ENCODE peak calls at places on chromosomes 4 and X, in six cellular contexts. L is spleen; C is heart right ventricle; P is CD8-positive, alpha-beta memory T cell; D is hepatocyte; H is neuronal stem cell. Q is an unnamed sample.

GRCh38 chr4:141501931-141502330 is 134.5 kb upstream of the IL15 start:
- DNase-seq in P (no peak), C (no peak), H (no peak), D (no peak), L (no peak), Q (no peak)

GRCh38 chrX:108447303-108447702 is 7.7 kb downstream of the COL4A5 start:
- DNase-seq in H (no peak), P (no peak), D (no peak), L (no peak), C (no peak), Q (no peak)

GRCh38 chr4:54152846-54153600 is 53.1 kb downstream of the GSX2 start:
- DNase-seq in C (no peak), H (no peak), L (no peak), D (no peak), P (no peak), Q (no peak)

GRCh38 chrX:46330981-46331380 is 214.2 kb downstream of the ZNF674 start:
- DNase-seq in C (no peak), H (no peak), P (no peak), L (no peak), D (no peak), Q (no peak)

GRCh38 chr4:123564758-123565346 is 168.3 kb downstream of the SPRY1 start:
- DNase-seq in D (peak; percentile 83), P (peak; percentile 3), H (peak; percentile 27), C (peak; percentile 69), L (no peak), Q (peak; percentile 41)

GRCh38 chrX:40542972-40543371 is 37.8 kb upstream of the ATP6AP2 start:
- DNase-seq in D (no peak), C (no peak), P (no peak), H (no peak), L (no peak), Q (no peak)

GRCh38 chrX:50697691-50698090 is 116.3 kb downstream of the SHROOM4 start:
- DNase-seq in D (peak; percentile 44), L (no peak), C (no peak), P (no peak), H (no peak), Q (no peak)

GRCh38 chr4:74428278-74428677 is 16.7 kb upstream of the AREG start:
- DNase-seq in C (no peak), P (no peak), D (no peak), H (no peak), L (no peak), Q (no peak)

GRCh38 chr4:98027827-98028226 is 115.4 kb downstream of the STPG2 start:
- DNase-seq in P (no peak), C (no peak), L (no peak), D (peak; percentile 29), H (no peak), Q (no peak)

GRCh38 chr4:185867770-185868169 is 55.8 kb upstream of the SORBS2 start:
- DNase-seq in H (no peak), L (no peak), P (no peak), C (no peak), D (no peak), Q (no peak)

GRCh38 chrX:118724775-118725174 is 2.6 kb upstream of the IL13RA1 start:
- DNase-seq in C (no peak), H (no peak), L (no peak), P (no peak), D (no peak), Q (no peak)

GRCh38 chrX:118727686-118728339 is 407 bp downstream of the IL13RA1 start:
- DNase-seq in D (peak; percentile 64), C (peak; percentile 41), P (no peak), H (no peak), L (peak; percentile 83), Q (peak; percentile 86)

GRCh38 chrX:118730500-118731247 is 3.3 kb downstream of the IL13RA1 start:
- DNase-seq in H (no peak), D (no peak), P (no peak), L (no peak), C (no peak), Q (no peak)

GRCh38 chrX:118726887-118727685 is at the start of gene IL13RA1:
- DNase-seq in L (peak; percentile 89), P (no peak), H (peak; percentile 82), D (peak; percentile 93), C (peak; percentile 68), Q (peak; percentile 81)

GRCh38 chrX:118729043-118729652 is 1.7 kb downstream of the IL13RA1 start:
- DNase-seq in C (no peak), P (no peak), H (no peak), L (no peak), D (no peak), Q (no peak)
- H3K4me1 ChIP-seq in C (no peaks in the 10 kb centered on the region), P (peaks cover 4% of the 10 kb centered on the region), H (no peaks in the 10 kb centered on the region), L (no peaks in the 10 kb centered on the region), D (peaks cover 10% of the 10 kb centered on the region), Q (peaks cover 2% of the 10 kb centered on the region)

GRCh38 chr4:128428397-128428796 is 140.8 kb upstream of the PGRMC2 start:
- DNase-seq in C (no peak), P (no peak), L (no peak), D (no peak), H (no peak), Q (no peak)
- H3K4me3 ChIP-seq in C (peak overlapping the region; percentile 45), P (no peak overlapping the region), L (no peak overlapping the region), D (no peak overlapping the region), H (no peak overlapping the region), Q (no peak overlapping the region)

DNA sequence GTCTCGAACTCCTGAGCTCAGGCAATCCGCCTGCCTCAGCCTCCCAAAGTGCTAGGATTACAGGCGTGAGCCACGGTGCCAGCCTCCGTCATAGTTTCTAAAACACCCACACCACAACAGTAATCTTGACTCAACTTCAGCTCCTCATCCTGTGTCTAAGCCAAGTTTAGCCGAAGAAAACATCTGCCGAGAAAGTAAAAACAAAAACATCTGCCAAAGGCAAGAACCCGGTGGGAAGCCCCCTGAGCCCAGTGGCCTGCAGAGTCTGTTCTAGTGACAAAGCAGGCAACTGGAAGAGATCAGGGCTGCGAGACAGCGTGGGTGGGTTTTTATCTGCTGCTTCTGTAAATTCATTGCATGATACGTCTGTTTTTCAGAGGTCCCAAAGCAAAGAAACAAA is 26.6 kb upstream of the CD99 start:
- DNase-seq in L (no peak), P (no peak), C (peak; percentile 69), D (peak; percentile 56), H (no peak), Q (peak; percentile 43)
- H3K27ac ChIP-seq in L (no peak overlapping the region), P (no peak overlapping the region), C (no peak overlapping the region), D (peak overlapping the region; percentile 81), H (no peak overlapping the region), Q (no peak overlapping the region)

GRCh38 chr4:42643685-42644084 is 13.2 kb downstream of the ATP8A1 start:
- DNase-seq in C (no peak), L (no peak), H (no peak), P (no peak), D (no peak), Q (no peak)

GRCh38 chr4:42649870-42650269 is 7.0 kb downstream of the ATP8A1 start:
- DNase-seq in P (no peak), C (no peak), H (no peak), D (no peak), L (no peak), Q (no peak)

GRCh38 chr4:42644897-42645296 is 12.0 kb downstream of the ATP8A1 start:
- DNase-seq in H (no peak), P (no peak), D (no peak), C (no peak), L (no peak), Q (no peak)

GRCh38 chr4:42646999-42647541 is 9.8 kb downstream of the ATP8A1 start:
- DNase-seq in L (no peak), C (no peak), H (no peak), P (no peak), D (no peak), Q (no peak)

DNA sequence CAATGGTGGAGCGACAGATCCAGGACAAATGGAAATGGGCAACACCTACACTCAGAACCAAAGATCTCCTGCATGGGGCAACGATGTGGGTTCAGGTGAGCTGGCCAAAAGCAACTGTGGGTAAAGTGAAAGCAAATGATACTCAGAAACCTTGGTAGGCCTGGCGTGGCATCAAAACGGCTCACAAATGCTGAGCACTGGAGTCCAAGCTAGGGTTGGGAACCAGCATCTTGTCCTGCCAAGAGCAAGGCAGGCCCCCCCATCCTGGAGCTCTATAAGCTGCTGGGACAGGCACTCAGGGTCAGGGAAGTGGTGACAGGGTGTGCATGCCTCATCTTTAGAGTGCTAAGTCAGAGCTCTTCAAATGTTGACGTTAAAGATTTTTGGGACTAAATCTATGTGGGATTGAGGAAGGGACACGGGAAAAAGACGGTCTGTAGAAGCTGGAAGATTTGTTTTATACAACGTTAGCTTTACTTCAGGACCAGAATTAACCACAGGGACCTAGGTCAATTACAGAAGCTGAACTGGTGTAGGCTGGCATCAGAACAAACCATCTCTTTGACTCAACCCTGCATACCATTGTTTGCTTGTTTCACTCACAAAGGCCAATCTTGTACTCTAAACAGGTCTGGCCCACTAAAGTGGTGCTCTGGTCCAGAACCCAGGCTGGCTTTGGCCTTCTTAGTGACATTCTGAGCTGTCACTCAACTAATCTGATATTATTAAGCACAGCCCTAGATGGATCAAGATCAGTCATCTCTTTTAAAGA is 10.7 kb downstream of the ATP8A1 start:
- DNase-seq in C (no peak), P (no peak), D (no peak), L (no peak), H (no peak), Q (peak; percentile 50)
- H3K4me1 ChIP-seq in C (peaks cover 17% of the 10 kb centered on the region), P (peaks cover 52% of the 10 kb centered on the region), D (peaks cover 7% of the 10 kb centered on the region), L (peaks cover 16% of the 10 kb centered on the region), H (peaks cover 3% of the 10 kb centered on the region), Q (peaks cover 2% of the 10 kb centered on the region)